ENCODE peak calls at places on chromosomes 7 and 10, in four cellular contexts. Z is right cardiac atrium, M is PC-9, B is GM12865. O is an unnamed sample.

GRCh38 chr7:139570626-139571025 is 47.1 kb downstream of the CLEC2L start:
- DNase-seq in Z (no peak), M (no peak), B (no peak), O (no peak)

GRCh38 chr7:66415659-66416265 is 210.6 kb downstream of the TPST1 start:
- DNase-seq in Z (no peak), M (no peak), B (no peak), O (no peak)

GRCh38 chr7:127678947-127679346 is 27.0 kb downstream of the SND1 start:
- DNase-seq in Z (no peak), M (no peak), B (peak), O (peak)

GRCh38 chr10:69405221-69405620 is 11.5 kb downstream of the TACR2 start:
- DNase-seq in Z (no peak), M (no peak), B (no peak), O (peak)

GRCh38 chr7:24025094-24025493 is 258.9 kb upstream of the NPY start:
- DNase-seq in Z (no peak), M (no peak), B (peak), O (peak)

GRCh38 chr10:79244841-79245504 is 102.3 kb upstream of the PPIF start:
- DNase-seq in Z (no peak), M (no peak), B (peak), O (no peak)

GRCh38 chr7:92809397-92810241 is 26.8 kb downstream of the CDK6 start:
- DNase-seq in Z (peak), M (peak), B (peak), O (peak)

GRCh38 chr10:28935061-28935460 is 257.7 kb downstream of the BAMBI start:
- DNase-seq in Z (no peak), M (no peak), B (no peak), O (no peak)

GRCh38 chr10:119370046-119370770 is 162.8 kb downstream of the GRK5 start:
- DNase-seq in Z (peak), M (no peak), B (no peak), O (peak)

GRCh38 chr7:105438847-105439173 is 50.1 kb upstream of the SRPK2 start:
- DNase-seq in Z (no peak), M (no peak), B (peak), O (no peak)

GRCh38 chr10:49654036-49654693 is 25.3 kb upstream of the C10orf53 start:
- DNase-seq in Z (no peak), M (no peak), B (no peak), O (no peak)

GRCh38 chr7:5854738-5855137 is 25.9 kb upstream of the OCM start:
- DNase-seq in Z (no peak), M (no peak), B (no peak), O (no peak)

GRCh38 chr7:122304996-122305421 is 459 bp upstream of the FEZF1 start:
- DNase-seq in Z (no peak), M (no peak), B (no peak), O (no peak)

GRCh38 chr7:66348959-66349358 is 143.8 kb downstream of the TPST1 start:
- DNase-seq in Z (no peak), M (no peak), B (no peak), O (no peak)

GRCh38 chr7:74582447-74583039 is 75.0 kb upstream of the GTF2I start:
- DNase-seq in Z (no peak), M (no peak), B (no peak), O (no peak)

GRCh38 chr7:14761506-14762296 is 140.8 kb downstream of the DGKB start:
- DNase-seq in Z (peak), M (no peak), B (no peak), O (no peak)

GRCh38 chr7:99014113-99014985 is 129.6 kb downstream of the SMURF1 start:
- DNase-seq in Z (no peak), M (no peak), B (no peak), O (no peak)

GRCh38 chr7:129845972-129846327 is 106.8 kb downstream of the UBE2H start:
- DNase-seq in Z (no peak), M (no peak), B (no peak), O (no peak)

GRCh38 chr10:33743429-33743857 is 409.0 kb upstream of the NRP1 start:
- DNase-seq in Z (no peak), M (no peak), B (peak), O (no peak)

GRCh38 chr7:135447783-135448182 is 62.1 kb downstream of the CNOT4 start:
- DNase-seq in Z (peak), M (no peak), B (no peak), O (no peak)

GRCh38 chr7:114622189-114622588 is 207.6 kb downstream of the FOXP2 start:
- DNase-seq in Z (no peak), M (no peak), B (no peak), O (no peak)

GRCh38 chr10:43137971-43138756 is at the start of gene CSGALNACT2:
- DNase-seq in Z (peak), M (peak), B (peak), O (peak)

GRCh38 chr10:43138757-43139241 is 554 bp downstream of the CSGALNACT2 start:
- DNase-seq in Z (no peak), M (peak), B (peak), O (peak)

GRCh38 chr10:43141421-43141820 is 3.2 kb downstream of the CSGALNACT2 start:
- DNase-seq in Z (no peak), M (no peak), B (peak), O (no peak)

GRCh38 chr10:43137701-43137970 is 609 bp upstream of the CSGALNACT2 start:
- DNase-seq in Z (peak), M (peak), B (peak), O (peak)

GRCh38 chr10:43140414-43140813 is 2.2 kb downstream of the CSGALNACT2 start:
- DNase-seq in Z (no peak), M (no peak), B (peak), O (no peak)
- H3K4me3 ChIP-seq in Z (no peak), M (no peak), B (peak), O (no peak)

GRCh38 chr10:18649364-18649959 is 1.9 kb downstream of the NSUN6 start:
- DNase-seq in Z (no peak), M (no peak), B (no peak), O (no peak)
- H3K4me3 ChIP-seq in Z (no peak), M (peak), B (peak), O (no peak)

DNA sequence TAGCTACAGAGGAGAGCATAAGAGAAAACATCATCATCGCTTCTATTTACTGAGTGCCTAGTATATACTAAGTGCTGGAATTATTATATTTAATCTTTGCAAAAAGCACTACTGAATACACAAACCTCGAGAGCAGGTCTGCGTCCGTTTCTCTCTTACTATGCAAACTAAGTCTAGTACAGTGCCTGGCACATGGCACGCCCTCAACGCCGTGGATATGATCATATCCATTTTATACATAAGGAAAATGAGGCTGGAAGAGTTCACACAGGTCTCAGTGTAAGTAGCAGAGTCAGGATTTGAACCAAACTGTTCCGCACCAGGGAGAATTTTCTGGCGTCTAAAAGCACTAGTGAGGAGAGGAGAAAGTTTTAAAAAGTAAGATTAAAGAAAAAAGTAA is 17.6 kb downstream of the MXI1 start:
- DNase-seq in Z (no peak), M (no peak), B (no peak), O (no peak)
- H3K4me3 ChIP-seq in Z (peak), M (peak), B (peak), O (peak)

GRCh38 chr7:131554880-131555516 is 1.4 kb downstream of the PODXL start:
- DNase-seq in Z (no peak), M (no peak), B (no peak), O (no peak)
- H3K4me3 ChIP-seq in Z (peak), M (peak), B (no peak), O (no peak)

DNA sequence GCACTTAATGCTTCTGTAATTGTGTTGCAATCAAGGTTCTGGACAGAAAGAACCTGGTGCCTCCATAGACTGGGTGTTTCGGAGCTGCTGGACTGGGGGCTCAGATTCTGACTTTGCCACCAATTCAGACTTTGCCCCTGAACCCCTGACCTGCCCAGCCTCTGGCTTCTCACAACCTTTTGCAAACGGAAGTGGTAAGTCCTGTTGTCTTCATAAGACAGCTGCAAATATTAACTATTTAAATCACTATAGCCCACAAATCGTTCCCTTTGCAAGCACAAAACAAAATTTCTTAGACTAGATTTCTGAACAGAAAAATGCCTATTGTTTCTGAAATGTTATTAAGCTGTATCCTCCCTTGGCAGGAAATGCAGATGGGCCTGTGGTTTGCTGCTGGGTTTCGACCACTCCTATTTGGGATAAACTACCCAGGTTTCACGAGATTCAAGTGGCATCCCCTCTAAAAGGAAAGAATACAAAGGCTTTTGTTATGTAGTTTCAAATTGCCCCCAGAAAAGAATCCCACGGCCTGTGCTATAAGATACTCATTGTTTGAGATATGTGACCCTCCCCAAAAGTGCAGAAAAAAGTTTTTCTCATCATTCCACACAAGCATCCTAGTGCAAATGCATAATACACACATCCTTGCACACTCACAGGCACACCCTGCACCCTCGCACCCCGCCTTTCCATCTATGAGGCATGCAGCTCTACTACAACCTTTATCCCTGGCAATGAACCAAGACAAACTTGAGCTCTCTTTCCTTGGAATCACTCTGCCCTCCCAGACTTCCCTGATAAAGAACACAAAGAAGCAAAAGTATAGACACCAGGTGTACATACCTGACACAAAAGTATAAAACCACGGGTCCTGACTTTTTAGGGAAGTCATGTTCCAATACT is 209.1 kb downstream of the PRPF18 start:
- DNase-seq in Z (no peak), M (no peak), B (peak), O (no peak)
- H3K4me3 ChIP-seq in Z (no peak), M (no peak), B (no peak), O (no peak)

DNA sequence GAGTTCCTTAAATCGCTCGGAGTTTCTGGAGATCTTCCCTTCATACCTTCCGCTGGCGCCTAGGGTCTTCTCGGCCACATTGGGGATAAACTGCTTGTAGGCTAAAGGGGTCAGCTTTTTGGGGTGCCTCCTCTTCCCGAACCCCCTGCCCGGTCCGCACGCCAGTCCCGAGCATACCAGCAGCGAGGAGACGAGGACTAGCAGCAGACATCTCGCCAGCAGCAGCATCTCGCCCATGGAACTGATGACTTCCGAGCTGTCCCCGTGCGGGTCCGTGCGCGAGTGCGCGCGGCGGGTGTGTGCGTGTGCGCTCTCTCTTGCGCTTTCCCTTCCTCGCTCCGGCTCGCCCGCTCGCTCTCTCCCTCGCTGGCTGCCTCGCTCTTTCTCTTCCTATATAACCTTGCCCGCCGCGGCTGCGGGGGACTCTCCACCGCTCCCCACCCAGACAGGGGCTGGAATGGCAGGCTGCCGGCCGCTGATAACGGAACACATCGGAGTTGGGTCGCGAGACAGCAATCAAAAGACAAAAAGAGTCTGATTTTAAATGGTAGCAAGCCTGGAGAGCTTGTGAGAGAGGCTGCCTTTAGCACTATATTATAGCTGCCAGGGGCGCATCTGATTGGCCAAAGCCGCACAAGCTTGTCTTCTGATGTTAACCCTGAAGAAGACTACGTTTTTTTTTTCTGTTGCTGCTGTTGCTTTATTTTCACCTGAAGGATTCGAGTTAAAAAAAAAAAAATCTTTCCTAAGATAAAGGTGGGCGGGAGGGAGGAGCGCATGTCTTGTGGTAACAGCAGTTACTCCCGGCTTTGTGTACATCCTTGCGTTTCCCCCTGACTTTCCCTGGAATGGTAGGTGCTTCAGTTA is at the start of gene SHH:
- DNase-seq in Z (no peak), M (no peak), B (no peak), O (no peak)
- H3K4me3 ChIP-seq in Z (no peak), M (peak), B (no peak), O (no peak)